ENCODE peak calls at places on chromosome 18, in seven cellular contexts. One of them, this sample, is unnamed.

GRCh38 chr18:68391801-68392200 is 323.1 kb downstream of the TMX3 start:
- DNase-seq in neuronal stem cell: no peak
- DNase-seq in H9: no peak
- DNase-seq in H1: no peak
- DNase-seq in IMR-90: peak
- DNase-seq in mesendoderm: no peak
- DNase-seq in trophoblast cell: no peak
- DNase-seq in this sample: no peak

GRCh38 chr18:45386256-45386655 is 229.0 kb upstream of the SLC14A2 start:
- DNase-seq in neuronal stem cell: peak
- DNase-seq in trophoblast cell: peak
- DNase-seq in mesendoderm: peak
- DNase-seq in IMR-90: peak
- DNase-seq in H1: peak
- DNase-seq in H9: peak
- DNase-seq in this sample: peak

GRCh38 chr18:75210274-75211001 is at the start of gene TSHZ1:
- DNase-seq in mesendoderm: peak
- DNase-seq in H9: peak
- DNase-seq in neuronal stem cell: peak
- DNase-seq in IMR-90: peak
- DNase-seq in H1: no peak
- DNase-seq in trophoblast cell: peak
- DNase-seq in this sample: peak

GRCh38 chr18:57447154-57447621 is 12.0 kb downstream of the ONECUT2 start:
- DNase-seq in trophoblast cell: no peak
- DNase-seq in H9: peak
- DNase-seq in IMR-90: peak
- DNase-seq in neuronal stem cell: peak
- DNase-seq in H1: no peak
- DNase-seq in mesendoderm: peak
- DNase-seq in this sample: peak

GRCh38 chr18:42921261-42921737 is 194.2 kb downstream of the RIT2 start:
- DNase-seq in neuronal stem cell: no peak
- DNase-seq in trophoblast cell: no peak
- DNase-seq in IMR-90: no peak
- DNase-seq in H9: no peak
- DNase-seq in H1: no peak
- DNase-seq in mesendoderm: peak
- DNase-seq in this sample: no peak

GRCh38 chr18:62715829-62716678 is 713 bp downstream of the PHLPP1 start:
- DNase-seq in H9: peak
- DNase-seq in trophoblast cell: peak
- DNase-seq in H1: no peak
- DNase-seq in mesendoderm: peak
- DNase-seq in neuronal stem cell: peak
- DNase-seq in IMR-90: peak
- DNase-seq in this sample: peak

GRCh38 chr18:75305984-75306383 is 95.4 kb downstream of the TSHZ1 start:
- DNase-seq in trophoblast cell: no peak
- DNase-seq in mesendoderm: no peak
- DNase-seq in H1: no peak
- DNase-seq in neuronal stem cell: no peak
- DNase-seq in IMR-90: no peak
- DNase-seq in H9: no peak
- DNase-seq in this sample: no peak

GRCh38 chr18:52312321-52312720 is 27.7 kb upstream of the DCC start:
- DNase-seq in neuronal stem cell: no peak
- DNase-seq in mesendoderm: no peak
- DNase-seq in IMR-90: no peak
- DNase-seq in H1: no peak
- DNase-seq in trophoblast cell: no peak
- DNase-seq in H9: no peak
- DNase-seq in this sample: no peak

GRCh38 chr18:59823611-59824195 is 76.1 kb upstream of the PMAIP1 start:
- DNase-seq in H9: peak
- DNase-seq in H1: peak
- DNase-seq in mesendoderm: peak
- DNase-seq in IMR-90: peak
- DNase-seq in trophoblast cell: peak
- DNase-seq in neuronal stem cell: peak
- DNase-seq in this sample: peak

GRCh38 chr18:28476302-28476701 is 299.4 kb upstream of the CDH2 start:
- DNase-seq in H9: no peak
- DNase-seq in IMR-90: no peak
- DNase-seq in neuronal stem cell: no peak
- DNase-seq in mesendoderm: no peak
- DNase-seq in H1: no peak
- DNase-seq in trophoblast cell: no peak
- DNase-seq in this sample: no peak

GRCh38 chr18:75125359-75126331 is 83.3 kb downstream of the PTGR3 start:
- DNase-seq in IMR-90: no peak
- DNase-seq in H1: peak
- DNase-seq in neuronal stem cell: no peak
- DNase-seq in H9: peak
- DNase-seq in mesendoderm: peak
- DNase-seq in trophoblast cell: no peak
- DNase-seq in this sample: no peak

GRCh38 chr18:36643016-36643415 is 185.8 kb downstream of the TPGS2 start:
- DNase-seq in H9: no peak
- DNase-seq in H1: no peak
- DNase-seq in IMR-90: no peak
- DNase-seq in trophoblast cell: no peak
- DNase-seq in mesendoderm: no peak
- DNase-seq in neuronal stem cell: no peak
- DNase-seq in this sample: no peak

GRCh38 chr18:56748698-56749268 is 97.6 kb downstream of the WDR7 start:
- DNase-seq in IMR-90: peak
- DNase-seq in H1: no peak
- DNase-seq in neuronal stem cell: peak
- DNase-seq in H9: no peak
- DNase-seq in trophoblast cell: peak
- DNase-seq in mesendoderm: peak
- DNase-seq in this sample: peak

GRCh38 chr18:57060814-57061213 is 86.1 kb upstream of the BOD1L2 start:
- DNase-seq in IMR-90: no peak
- DNase-seq in mesendoderm: peak
- DNase-seq in neuronal stem cell: no peak
- DNase-seq in H1: no peak
- DNase-seq in trophoblast cell: no peak
- DNase-seq in H9: peak
- DNase-seq in this sample: no peak

GRCh38 chr18:10660485-10660884 is 134.7 kb downstream of the NAPG start:
- DNase-seq in H9: no peak
- DNase-seq in neuronal stem cell: no peak
- DNase-seq in H1: no peak
- DNase-seq in trophoblast cell: no peak
- DNase-seq in mesendoderm: no peak
- DNase-seq in IMR-90: peak
- DNase-seq in this sample: no peak

GRCh38 chr18:22848618-22849017 is 84.5 kb upstream of the RBBP8 start:
- DNase-seq in IMR-90: peak
- DNase-seq in trophoblast cell: no peak
- DNase-seq in neuronal stem cell: no peak
- DNase-seq in mesendoderm: no peak
- DNase-seq in H9: no peak
- DNase-seq in H1: no peak
- DNase-seq in this sample: peak

GRCh38 chr18:26477828-26478466 is 70.4 kb downstream of the KCTD1 start:
- DNase-seq in H9: no peak
- DNase-seq in trophoblast cell: no peak
- DNase-seq in mesendoderm: no peak
- DNase-seq in H1: no peak
- DNase-seq in IMR-90: no peak
- DNase-seq in neuronal stem cell: no peak
- DNase-seq in this sample: no peak

GRCh38 chr18:8654482-8655451 is 45.5 kb downstream of the RAB12 start:
- DNase-seq in trophoblast cell: no peak
- DNase-seq in mesendoderm: peak
- DNase-seq in neuronal stem cell: no peak
- DNase-seq in IMR-90: peak
- DNase-seq in H1: no peak
- DNase-seq in H9: no peak
- DNase-seq in this sample: peak
- H3K23ac ChIP-seq in trophoblast cell: no peak
- H3K23ac ChIP-seq in mesendoderm: no peak
- H3K23ac ChIP-seq in neuronal stem cell: no peak
- H3K23ac ChIP-seq in IMR-90: no peak
- H3K23ac ChIP-seq in H1: no peak
- H3K23ac ChIP-seq in H9: no peak
- H3K23ac ChIP-seq in this sample: no peak

DNA sequence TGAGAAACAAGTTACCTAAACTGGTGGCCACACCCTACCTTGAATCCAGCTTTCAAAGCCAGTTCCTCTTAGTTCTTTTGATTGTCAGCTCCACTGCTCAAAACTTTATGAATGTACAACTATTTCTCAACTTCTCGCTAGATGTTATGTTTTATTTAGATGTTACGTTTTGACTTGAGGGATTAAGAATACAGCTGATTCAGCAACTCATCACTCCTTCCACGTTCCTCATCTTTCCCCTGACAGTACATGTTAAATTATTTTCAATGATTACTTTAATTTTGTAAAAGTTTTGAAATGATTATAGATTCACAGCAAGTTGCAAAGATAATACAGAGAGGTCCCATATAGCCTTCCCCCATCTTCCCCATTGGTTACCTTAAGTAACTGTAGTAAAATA is 553.4 kb downstream of the GALR1 start:
- DNase-seq in IMR-90: no peak
- DNase-seq in mesendoderm: no peak
- DNase-seq in trophoblast cell: no peak
- DNase-seq in H1: no peak
- DNase-seq in H9: no peak
- DNase-seq in neuronal stem cell: no peak
- DNase-seq in this sample: no peak
- H3K23ac ChIP-seq in IMR-90: no peak
- H3K23ac ChIP-seq in mesendoderm: no peak
- H3K23ac ChIP-seq in trophoblast cell: no peak
- H3K23ac ChIP-seq in H1: no peak
- H3K23ac ChIP-seq in H9: no peak
- H3K23ac ChIP-seq in neuronal stem cell: no peak
- H3K23ac ChIP-seq in this sample: no peak

GRCh38 chr18:2954869-2955645 is 57.9 kb downstream of the LPIN2 start:
- DNase-seq in IMR-90: no peak
- DNase-seq in mesendoderm: no peak
- DNase-seq in H1: no peak
- DNase-seq in neuronal stem cell: no peak
- DNase-seq in trophoblast cell: no peak
- DNase-seq in H9: no peak
- DNase-seq in this sample: no peak
- H3K23ac ChIP-seq in IMR-90: no peak
- H3K23ac ChIP-seq in mesendoderm: no peak
- H3K23ac ChIP-seq in H1: no peak
- H3K23ac ChIP-seq in neuronal stem cell: no peak
- H3K23ac ChIP-seq in trophoblast cell: no peak
- H3K23ac ChIP-seq in H9: no peak
- H3K23ac ChIP-seq in this sample: no peak

DNA sequence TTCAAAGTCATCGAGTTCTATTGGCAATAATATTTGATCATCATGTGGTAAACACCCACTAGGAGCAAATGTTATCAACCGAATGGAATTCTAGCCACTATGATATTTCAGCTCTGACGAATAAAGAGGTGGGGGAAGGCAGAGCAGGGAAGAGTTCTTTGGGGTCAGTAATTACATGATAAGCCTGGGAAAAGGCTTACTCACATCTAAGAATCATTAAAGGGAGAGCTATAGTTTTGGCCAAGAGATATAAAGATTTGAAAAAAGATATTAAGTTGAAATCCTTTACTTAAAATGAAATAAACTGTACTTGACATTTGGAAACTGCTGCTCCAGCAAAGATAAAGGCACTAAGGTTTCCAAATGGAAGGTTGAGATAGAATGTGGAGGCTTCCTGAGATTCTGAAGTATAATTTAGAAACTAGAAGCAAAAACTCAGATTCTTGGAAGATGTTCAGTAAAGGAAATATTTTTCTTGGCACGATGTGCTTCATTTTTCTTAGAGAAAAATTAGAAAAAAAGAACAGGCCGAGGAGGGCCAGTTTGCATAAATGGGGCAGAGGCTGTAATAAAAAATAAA is 104.7 kb upstream of the ARHGAP28 start:
- DNase-seq in mesendoderm: no peak
- DNase-seq in neuronal stem cell: no peak
- DNase-seq in IMR-90: peak
- DNase-seq in trophoblast cell: no peak
- DNase-seq in H9: no peak
- DNase-seq in H1: no peak
- DNase-seq in this sample: no peak
- H3K23ac ChIP-seq in mesendoderm: no peak
- H3K23ac ChIP-seq in neuronal stem cell: no peak
- H3K23ac ChIP-seq in IMR-90: no peak
- H3K23ac ChIP-seq in trophoblast cell: no peak
- H3K23ac ChIP-seq in H9: no peak
- H3K23ac ChIP-seq in H1: no peak
- H3K23ac ChIP-seq in this sample: no peak

DNA sequence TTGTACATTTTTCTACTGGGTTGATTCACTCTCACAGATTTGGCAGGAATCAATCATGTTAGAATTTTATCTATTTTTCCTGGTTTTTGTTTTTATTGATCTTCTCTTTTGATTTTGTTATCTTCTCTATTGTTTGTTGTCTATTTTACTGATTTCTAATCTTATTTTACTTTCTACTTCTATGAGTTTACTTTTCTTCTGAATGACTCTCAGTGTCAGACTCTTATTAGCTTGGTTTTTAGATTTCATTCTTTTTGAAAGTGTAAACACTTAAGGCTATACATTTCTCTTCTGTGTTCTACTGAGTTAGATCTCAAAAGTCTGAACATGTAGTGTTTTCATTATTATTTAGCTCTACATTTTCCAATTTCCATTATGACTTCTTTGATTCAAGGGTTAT is 47.1 kb downstream of the THOC1 start:
- DNase-seq in neuronal stem cell: no peak
- DNase-seq in trophoblast cell: no peak
- DNase-seq in H9: no peak
- DNase-seq in IMR-90: no peak
- DNase-seq in mesendoderm: no peak
- DNase-seq in H1: no peak
- DNase-seq in this sample: no peak
- H3K23ac ChIP-seq in neuronal stem cell: no peak
- H3K23ac ChIP-seq in trophoblast cell: no peak
- H3K23ac ChIP-seq in H9: no peak
- H3K23ac ChIP-seq in IMR-90: no peak
- H3K23ac ChIP-seq in mesendoderm: no peak
- H3K23ac ChIP-seq in H1: no peak
- H3K23ac ChIP-seq in this sample: no peak